ENCODE peak calls at places on chromosomes 12 and 14, in seven cellular contexts. One of them, this sample, is unnamed.

GRCh38 chr14:101018561-101019290 is 115.2 kb upstream of the RTL1 start:
- DNase-seq in smooth muscle cell of the brain vasculature: no peak
- DNase-seq in ACHN: no peak
- DNase-seq in HCEC 1CT: no peak
- DNase-seq in ovary: peak; percentile 5
- DNase-seq in AG10803: no peak
- DNase-seq in activated CD4-positive, alpha-beta T cell treated with anti-CD3 and anti-CD28 coated beads, Interleukin-2, amount 50 U/mL, for 1 hour: no peak
- DNase-seq in this sample: peak; percentile 35

GRCh38 chr14:29858299-29858698 is 69.3 kb downstream of the PRKD1 start:
- DNase-seq in ACHN: no peak
- DNase-seq in smooth muscle cell of the brain vasculature: no peak
- DNase-seq in HCEC 1CT: no peak
- DNase-seq in AG10803: no peak
- DNase-seq in activated CD4-positive, alpha-beta T cell treated with anti-CD3 and anti-CD28 coated beads, Interleukin-2, amount 50 U/mL, for 1 hour: no peak
- DNase-seq in ovary: no peak
- DNase-seq in this sample: no peak

GRCh38 chr12:109264095-109264942 is 44.8 kb downstream of the FOXN4 start:
- DNase-seq in ovary: peak; percentile 62
- DNase-seq in HCEC 1CT: peak; percentile 56
- DNase-seq in AG10803: peak; percentile 40
- DNase-seq in activated CD4-positive, alpha-beta T cell treated with anti-CD3 and anti-CD28 coated beads, Interleukin-2, amount 50 U/mL, for 1 hour: peak; percentile 19
- DNase-seq in smooth muscle cell of the brain vasculature: no peak
- DNase-seq in ACHN: peak; percentile 85
- DNase-seq in this sample: peak; percentile 64

GRCh38 chr12:115335048-115335447 is 651.1 kb upstream of the TBX3 start:
- DNase-seq in ovary: no peak
- DNase-seq in AG10803: no peak
- DNase-seq in activated CD4-positive, alpha-beta T cell treated with anti-CD3 and anti-CD28 coated beads, Interleukin-2, amount 50 U/mL, for 1 hour: no peak
- DNase-seq in smooth muscle cell of the brain vasculature: no peak
- DNase-seq in ACHN: no peak
- DNase-seq in HCEC 1CT: no peak
- DNase-seq in this sample: no peak

GRCh38 chr12:122104844-122105243 is 26.3 kb downstream of the MLXIP start:
- DNase-seq in HCEC 1CT: no peak
- DNase-seq in AG10803: no peak
- DNase-seq in ovary: no peak
- DNase-seq in ACHN: no peak
- DNase-seq in activated CD4-positive, alpha-beta T cell treated with anti-CD3 and anti-CD28 coated beads, Interleukin-2, amount 50 U/mL, for 1 hour: no peak
- DNase-seq in smooth muscle cell of the brain vasculature: no peak
- DNase-seq in this sample: no peak

GRCh38 chr12:117064049-117064448 is 35.2 kb downstream of the TESC start:
- DNase-seq in ovary: no peak
- DNase-seq in AG10803: no peak
- DNase-seq in smooth muscle cell of the brain vasculature: no peak
- DNase-seq in ACHN: no peak
- DNase-seq in HCEC 1CT: no peak
- DNase-seq in activated CD4-positive, alpha-beta T cell treated with anti-CD3 and anti-CD28 coated beads, Interleukin-2, amount 50 U/mL, for 1 hour: no peak
- DNase-seq in this sample: no peak

GRCh38 chr14:24843494-24843893 is 206.5 kb downstream of the STXBP6 start:
- DNase-seq in HCEC 1CT: no peak
- DNase-seq in ACHN: no peak
- DNase-seq in ovary: no peak
- DNase-seq in smooth muscle cell of the brain vasculature: no peak
- DNase-seq in activated CD4-positive, alpha-beta T cell treated with anti-CD3 and anti-CD28 coated beads, Interleukin-2, amount 50 U/mL, for 1 hour: no peak
- DNase-seq in AG10803: no peak
- DNase-seq in this sample: no peak

GRCh38 chr14:99361596-99362220 is 89.7 kb upstream of the BCL11B start:
- DNase-seq in ACHN: no peak
- DNase-seq in ovary: no peak
- DNase-seq in HCEC 1CT: no peak
- DNase-seq in activated CD4-positive, alpha-beta T cell treated with anti-CD3 and anti-CD28 coated beads, Interleukin-2, amount 50 U/mL, for 1 hour: no peak
- DNase-seq in AG10803: no peak
- DNase-seq in smooth muscle cell of the brain vasculature: no peak
- DNase-seq in this sample: no peak

GRCh38 chr12:127108360-127109215 is 1158.4 kb upstream of the TMEM132C start:
- DNase-seq in smooth muscle cell of the brain vasculature: peak; percentile 35
- DNase-seq in activated CD4-positive, alpha-beta T cell treated with anti-CD3 and anti-CD28 coated beads, Interleukin-2, amount 50 U/mL, for 1 hour: peak; percentile 36
- DNase-seq in ovary: peak; percentile 7
- DNase-seq in AG10803: peak; percentile 64
- DNase-seq in HCEC 1CT: peak; percentile 62
- DNase-seq in ACHN: peak; percentile 81
- DNase-seq in this sample: peak; percentile 63

GRCh38 chr12:84656705-84657104 is 255.9 kb downstream of the SLC6A15 start:
- DNase-seq in activated CD4-positive, alpha-beta T cell treated with anti-CD3 and anti-CD28 coated beads, Interleukin-2, amount 50 U/mL, for 1 hour: no peak
- DNase-seq in ovary: no peak
- DNase-seq in smooth muscle cell of the brain vasculature: no peak
- DNase-seq in ACHN: no peak
- DNase-seq in AG10803: no peak
- DNase-seq in HCEC 1CT: no peak
- DNase-seq in this sample: no peak

GRCh38 chr12:69905801-69906200 is 80.8 kb downstream of the MYRFL start:
- DNase-seq in activated CD4-positive, alpha-beta T cell treated with anti-CD3 and anti-CD28 coated beads, Interleukin-2, amount 50 U/mL, for 1 hour: no peak
- DNase-seq in smooth muscle cell of the brain vasculature: no peak
- DNase-seq in ACHN: no peak
- DNase-seq in AG10803: peak; percentile 51
- DNase-seq in HCEC 1CT: no peak
- DNase-seq in ovary: no peak
- DNase-seq in this sample: no peak

GRCh38 chr12:6336859-6337744 is 4.8 kb downstream of the TNFRSF1A start:
- DNase-seq in ACHN: no peak
- DNase-seq in AG10803: no peak
- DNase-seq in activated CD4-positive, alpha-beta T cell treated with anti-CD3 and anti-CD28 coated beads, Interleukin-2, amount 50 U/mL, for 1 hour: peak; percentile 43
- DNase-seq in smooth muscle cell of the brain vasculature: no peak
- DNase-seq in HCEC 1CT: peak; percentile 49
- DNase-seq in ovary: no peak
- DNase-seq in this sample: no peak

GRCh38 chr14:24249230-24250021 is 7.0 kb upstream of the TINF2 start:
- DNase-seq in activated CD4-positive, alpha-beta T cell treated with anti-CD3 and anti-CD28 coated beads, Interleukin-2, amount 50 U/mL, for 1 hour: no peak
- DNase-seq in HCEC 1CT: no peak
- DNase-seq in AG10803: no peak
- DNase-seq in smooth muscle cell of the brain vasculature: no peak
- DNase-seq in ACHN: no peak
- DNase-seq in ovary: no peak
- DNase-seq in this sample: no peak

GRCh38 chr12:2749580-2749979 is 45.2 kb upstream of the FKBP4 start:
- DNase-seq in ACHN: no peak
- DNase-seq in smooth muscle cell of the brain vasculature: no peak
- DNase-seq in AG10803: no peak
- DNase-seq in ovary: no peak
- DNase-seq in HCEC 1CT: no peak
- DNase-seq in activated CD4-positive, alpha-beta T cell treated with anti-CD3 and anti-CD28 coated beads, Interleukin-2, amount 50 U/mL, for 1 hour: no peak
- DNase-seq in this sample: no peak

GRCh38 chr14:102320033-102320660 is 601 bp downstream of the ZNF839 start:
- DNase-seq in smooth muscle cell of the brain vasculature: no peak
- DNase-seq in ovary: peak; percentile 55
- DNase-seq in activated CD4-positive, alpha-beta T cell treated with anti-CD3 and anti-CD28 coated beads, Interleukin-2, amount 50 U/mL, for 1 hour: peak; percentile 37
- DNase-seq in AG10803: peak; percentile 60
- DNase-seq in HCEC 1CT: peak; percentile 32
- DNase-seq in ACHN: peak; percentile 37
- DNase-seq in this sample: no peak

GRCh38 chr14:66070542-66071319 is 415.4 kb upstream of the CCDC196 start:
- DNase-seq in ovary: no peak
- DNase-seq in smooth muscle cell of the brain vasculature: no peak
- DNase-seq in HCEC 1CT: no peak
- DNase-seq in ACHN: peak; percentile 38
- DNase-seq in activated CD4-positive, alpha-beta T cell treated with anti-CD3 and anti-CD28 coated beads, Interleukin-2, amount 50 U/mL, for 1 hour: peak; percentile 76
- DNase-seq in AG10803: no peak
- DNase-seq in this sample: no peak

GRCh38 chr12:124490584-124491305 is 76.7 kb downstream of the NCOR2 start:
- DNase-seq in ovary: no peak
- DNase-seq in HCEC 1CT: no peak
- DNase-seq in smooth muscle cell of the brain vasculature: no peak
- DNase-seq in activated CD4-positive, alpha-beta T cell treated with anti-CD3 and anti-CD28 coated beads, Interleukin-2, amount 50 U/mL, for 1 hour: no peak
- DNase-seq in AG10803: no peak
- DNase-seq in ACHN: no peak
- DNase-seq in this sample: peak; percentile 95

GRCh38 chr12:130480887-130481286 is 143.2 kb downstream of the PIWIL1 start:
- DNase-seq in activated CD4-positive, alpha-beta T cell treated with anti-CD3 and anti-CD28 coated beads, Interleukin-2, amount 50 U/mL, for 1 hour: no peak
- DNase-seq in AG10803: no peak
- DNase-seq in HCEC 1CT: no peak
- DNase-seq in ACHN: no peak
- DNase-seq in smooth muscle cell of the brain vasculature: no peak
- DNase-seq in ovary: no peak
- DNase-seq in this sample: no peak

GRCh38 chr12:50283924-50284236 is 560 bp upstream of the LIMA1 start:
- DNase-seq in ovary: no peak
- DNase-seq in ACHN: peak; percentile 13
- DNase-seq in AG10803: peak; percentile 43
- DNase-seq in activated CD4-positive, alpha-beta T cell treated with anti-CD3 and anti-CD28 coated beads, Interleukin-2, amount 50 U/mL, for 1 hour: no peak
- DNase-seq in smooth muscle cell of the brain vasculature: no peak
- DNase-seq in HCEC 1CT: no peak
- DNase-seq in this sample: no peak

GRCh38 chr12:114664661-114665320 is 19.2 kb downstream of the TBX3 start:
- DNase-seq in ACHN: no peak
- DNase-seq in ovary: no peak
- DNase-seq in activated CD4-positive, alpha-beta T cell treated with anti-CD3 and anti-CD28 coated beads, Interleukin-2, amount 50 U/mL, for 1 hour: no peak
- DNase-seq in AG10803: no peak
- DNase-seq in HCEC 1CT: no peak
- DNase-seq in smooth muscle cell of the brain vasculature: no peak
- DNase-seq in this sample: no peak

GRCh38 chr14:74405663-74406062 is 20.3 kb downstream of the SYNDIG1L start:
- DNase-seq in AG10803: no peak
- DNase-seq in activated CD4-positive, alpha-beta T cell treated with anti-CD3 and anti-CD28 coated beads, Interleukin-2, amount 50 U/mL, for 1 hour: no peak
- DNase-seq in HCEC 1CT: no peak
- DNase-seq in ACHN: no peak
- DNase-seq in ovary: no peak
- DNase-seq in smooth muscle cell of the brain vasculature: no peak
- DNase-seq in this sample: no peak

GRCh38 chr12:101173197-101173749 is 36.8 kb downstream of the SLC5A8 start:
- DNase-seq in ovary: no peak
- DNase-seq in activated CD4-positive, alpha-beta T cell treated with anti-CD3 and anti-CD28 coated beads, Interleukin-2, amount 50 U/mL, for 1 hour: no peak
- DNase-seq in ACHN: no peak
- DNase-seq in smooth muscle cell of the brain vasculature: no peak
- DNase-seq in HCEC 1CT: no peak
- DNase-seq in AG10803: no peak
- DNase-seq in this sample: no peak

GRCh38 chr12:98227162-98227561 is 288.2 kb upstream of the TMPO start:
- DNase-seq in AG10803: peak; percentile 13
- DNase-seq in activated CD4-positive, alpha-beta T cell treated with anti-CD3 and anti-CD28 coated beads, Interleukin-2, amount 50 U/mL, for 1 hour: no peak
- DNase-seq in smooth muscle cell of the brain vasculature: no peak
- DNase-seq in HCEC 1CT: no peak
- DNase-seq in ovary: no peak
- DNase-seq in ACHN: peak; percentile 33
- DNase-seq in this sample: no peak

GRCh38 chr14:21840765-21841164 is 167.1 kb upstream of the OR4E1 start:
- DNase-seq in AG10803: no peak
- DNase-seq in ovary: no peak
- DNase-seq in activated CD4-positive, alpha-beta T cell treated with anti-CD3 and anti-CD28 coated beads, Interleukin-2, amount 50 U/mL, for 1 hour: no peak
- DNase-seq in HCEC 1CT: peak; percentile 2
- DNase-seq in ACHN: peak; percentile 18
- DNase-seq in smooth muscle cell of the brain vasculature: no peak
- DNase-seq in this sample: no peak

GRCh38 chr14:34981743-34982420 is 910 bp upstream of the SRP54 start:
- DNase-seq in AG10803: no peak
- DNase-seq in ovary: peak; percentile 15
- DNase-seq in smooth muscle cell of the brain vasculature: no peak
- DNase-seq in HCEC 1CT: no peak
- DNase-seq in ACHN: peak; percentile 58
- DNase-seq in activated CD4-positive, alpha-beta T cell treated with anti-CD3 and anti-CD28 coated beads, Interleukin-2, amount 50 U/mL, for 1 hour: peak; percentile 21
- DNase-seq in this sample: no peak

This sample was measured in left lobe of liver.